ENCODE peak calls at places on chromosomes 3 and 15, in five cellular contexts. L, W, Y, V and Z are unnamed samples.

GRCh38 chr3:168021737-168022450 is 73.8 kb downstream of the GOLIM4 start:
- DNase-seq in L (no peak), V (no peak), W (no peak), Y (no peak), Z (no peak)

GRCh38 chr3:42778644-42779043 is 5.6 kb upstream of the CCDC13 start:
- DNase-seq in Y (no peak), L (no peak), W (no peak), V (peak; percentile 45), Z (peak; percentile 61)

GRCh38 chr15:57334257-57334656 is 42.0 kb upstream of the CGNL1 start:
- DNase-seq in Y (no peak), V (peak; percentile 55), L (no peak), W (no peak), Z (peak; percentile 75)

GRCh38 chr3:73546961-73547360 is 77.8 kb downstream of the PDZRN3 start:
- DNase-seq in L (no peak), W (no peak), Y (no peak), V (peak; percentile 98), Z (peak; percentile 45)

GRCh38 chr15:77815015-77815414 is 182.3 kb upstream of the LINGO1 start:
- DNase-seq in Y (no peak), L (no peak), W (no peak), V (no peak), Z (no peak)

GRCh38 chr15:68552773-68553172 is 26.0 kb upstream of the CORO2B start:
- DNase-seq in L (no peak), Y (no peak), V (peak; percentile 23), W (no peak), Z (peak; percentile 43)

GRCh38 chr3:157922614-157923013 is 183.6 kb downstream of the SHOX2 start:
- DNase-seq in V (no peak), L (no peak), W (no peak), Y (no peak), Z (no peak)

GRCh38 chr15:48109856-48110531 is 10.8 kb upstream of the SLC24A5 start:
- DNase-seq in V (no peak), W (no peak), Y (no peak), L (no peak), Z (no peak)

GRCh38 chr3:187986514-187986934 is 167.4 kb upstream of the LPP start:
- DNase-seq in V (peak; percentile 97), W (no peak), Y (no peak), L (no peak), Z (peak; percentile 93)

GRCh38 chr3:96813820-96814580 is 394 bp upstream of the EPHA6 start:
- DNase-seq in Y (peak; percentile 37), L (peak; percentile 28), W (no peak), V (peak; percentile 58), Z (peak; percentile 79)

GRCh38 chr15:82045179-82045891 is 483 bp downstream of the MEX3B start:
- DNase-seq in V (peak; percentile 60), L (peak; percentile 35), W (no peak), Y (peak; percentile 44), Z (peak; percentile 49)

GRCh38 chr3:14307953-14308352 is 94.5 kb upstream of the SLC6A6 start:
- DNase-seq in Y (no peak), W (no peak), V (no peak), L (no peak), Z (no peak)

GRCh38 chr15:78084359-78084750 is 6.8 kb upstream of the TBC1D2B start:
- DNase-seq in W (no peak), L (no peak), V (no peak), Y (no peak), Z (no peak)

GRCh38 chr15:96978937-96979473 is 648.5 kb downstream of the NR2F2 start:
- DNase-seq in Y (no peak), V (no peak), W (no peak), L (no peak), Z (no peak)

GRCh38 chr3:48536116-48536515 is 20.5 kb downstream of the PFKFB4 start:
- DNase-seq in W (no peak), V (no peak), L (no peak), Y (no peak), Z (no peak)

GRCh38 chr3:66253790-66254620 is 33.2 kb downstream of the SLC25A26 start:
- DNase-seq in L (no peak), V (peak; percentile 33), W (peak; percentile 32), Y (no peak), Z (no peak)

GRCh38 chr3:121883507-121883906 is 10.7 kb upstream of the SLC15A2 start:
- DNase-seq in V (peak; percentile 18), Y (no peak), L (no peak), W (peak; percentile 18), Z (no peak)

GRCh38 chr3:4722103-4722502 is 229.0 kb downstream of the ITPR1 start:
- DNase-seq in W (no peak), Y (no peak), L (peak; percentile 37), V (peak; percentile 83), Z (peak; percentile 28)

GRCh38 chr3:127182848-127183714 is 9.8 kb upstream of the PRR23E start:
- DNase-seq in Y (no peak), L (no peak), W (no peak), V (no peak), Z (no peak)

GRCh38 chr15:95591886-95592285 is 738.6 kb upstream of the NR2F2 start:
- DNase-seq in L (no peak), W (no peak), Y (no peak), V (peak; percentile 66), Z (no peak)

GRCh38 chr15:23081271-23081670 is 41.9 kb upstream of the TUBGCP5 start:
- DNase-seq in V (no peak), Y (no peak), L (no peak), W (no peak), Z (no peak)

GRCh38 chr3:125116311-125117069 is 60.7 kb upstream of the HEG1 start:
- DNase-seq in V (peak; percentile 88), W (no peak), L (peak; percentile 47), Y (no peak), Z (peak; percentile 91)

GRCh38 chr3:52062499-52062898 is 6.1 kb upstream of the DUSP7 start:
- DNase-seq in Y (no peak), V (peak; percentile 89), W (no peak), L (no peak), Z (peak; percentile 90)

GRCh38 chr15:98904466-98905048 is 103.0 kb downstream of the PGPEP1L start:
- DNase-seq in V (peak; percentile 65), Y (no peak), L (no peak), W (no peak), Z (peak; percentile 26)

GRCh38 chr15:76930831-76931396 is 635 bp upstream of the RCN2 start:
- DNase-seq in W (no peak), V (no peak), L (no peak), Y (no peak), Z (no peak)

GRCh38 chr15:78364233-78364632 is 24.1 kb downstream of the CRABP1 start:
- DNase-seq in L (no peak), W (no peak), Y (no peak), V (no peak), Z (peak; percentile 49)

GRCh38 chr3:170360916-170361315 is 3.4 kb downstream of the SKIL start:
- DNase-seq in W (no peak), V (peak; percentile 39), Y (no peak), L (no peak), Z (no peak)

GRCh38 chr3:83321891-83322290 is 1560.4 kb upstream of the GBE1 start:
- DNase-seq in V (peak; percentile 53), W (no peak), L (no peak), Y (no peak), Z (no peak)

GRCh38 chr15:90872481-90873184 is 4.2 kb downstream of the FURIN start:
- DNase-seq in Y (no peak), L (no peak), V (peak; percentile 86), W (no peak), Z (peak; percentile 42)

GRCh38 chr15:39191871-39192281 is 389.0 kb upstream of the THBS1 start:
- DNase-seq in V (peak; percentile 77), Y (no peak), W (no peak), L (no peak), Z (no peak)

GRCh38 chr3:71579934-71580318 is 3.6 kb downstream of the FOXP1 start:
- DNase-seq in Y (no peak), V (peak; percentile 84), L (no peak), W (no peak), Z (peak; percentile 44)
- H3K4me3 ChIP-seq in Y (peak overlapping the region; percentile 88), V (peak overlapping the region; percentile 25), L (peak overlapping the region; percentile 80), W (peak overlapping the region; percentile 84), Z (peak overlapping the region; percentile 69)

GRCh38 chr3:196163212-196163611 is 48.0 kb downstream of the ZDHHC19 start:
- DNase-seq in L (no peak), V (no peak), W (no peak), Y (no peak), Z (no peak)

GRCh38 chr3:196163687-196164493 is 47.3 kb downstream of the ZDHHC19 start:
- DNase-seq in W (no peak), L (peak; percentile 31), V (no peak), Y (peak; percentile 46), Z (no peak)

GRCh38 chr3:196165850-196166249 is 45.4 kb downstream of the ZDHHC19 start:
- DNase-seq in Y (no peak), W (no peak), L (no peak), V (no peak), Z (no peak)

GRCh38 chr3:196162679-196163078 is 48.5 kb downstream of the ZDHHC19 start:
- DNase-seq in L (no peak), V (no peak), W (no peak), Y (no peak), Z (no peak)

DNA sequence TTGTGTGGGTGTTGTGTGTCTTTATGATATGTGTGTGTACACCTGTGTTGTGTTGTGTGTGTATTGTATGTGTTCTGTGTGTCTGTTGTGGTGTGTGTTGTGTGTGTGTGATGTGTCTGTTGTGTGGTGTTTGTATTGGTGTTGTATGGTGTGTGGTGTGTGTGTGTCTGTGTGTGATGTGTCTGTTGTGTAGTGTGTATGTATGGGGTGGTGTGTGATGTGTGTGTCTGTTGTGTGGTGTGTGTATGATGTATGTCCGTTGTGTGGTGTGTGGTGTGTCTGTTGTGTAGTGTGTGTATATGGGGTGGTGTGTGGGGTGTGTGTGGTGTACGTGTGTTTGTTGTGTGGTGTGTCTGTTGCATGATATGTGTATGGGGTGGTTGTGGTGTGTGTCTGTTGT is 46.6 kb downstream of the ZDHHC19 start:
- DNase-seq in L (no peak), Y (no peak), W (no peak), V (no peak), Z (no peak)
- H3K9me3 ChIP-seq in L (no peaks in the 10 kb centered on the region), Y (no peaks in the 10 kb centered on the region), W (no peaks in the 10 kb centered on the region), V (no peaks in the 10 kb centered on the region), Z (no peaks in the 10 kb centered on the region)

GRCh38 chr15:66646799-66647198 is 55.2 kb upstream of the SMAD6 start:
- DNase-seq in Y (no peak), V (no peak), L (no peak), W (no peak), Z (no peak)
- H3K4me3 ChIP-seq in Y (no peak overlapping the region), V (no peak overlapping the region), L (no peak overlapping the region), W (no peak overlapping the region), Z (no peak overlapping the region)

GRCh38 chr3:76369170-76369569 is 583.8 kb upstream of the ZNF717 start:
- DNase-seq in W (no peak), L (no peak), V (peak; percentile 25), Y (no peak), Z (no peak)
- H3K9me3 ChIP-seq in W (no peaks in the 10 kb centered on the region), L (no peaks in the 10 kb centered on the region), V (no peaks in the 10 kb centered on the region), Y (no peaks in the 10 kb centered on the region), Z (no peaks in the 10 kb centered on the region)

DNA sequence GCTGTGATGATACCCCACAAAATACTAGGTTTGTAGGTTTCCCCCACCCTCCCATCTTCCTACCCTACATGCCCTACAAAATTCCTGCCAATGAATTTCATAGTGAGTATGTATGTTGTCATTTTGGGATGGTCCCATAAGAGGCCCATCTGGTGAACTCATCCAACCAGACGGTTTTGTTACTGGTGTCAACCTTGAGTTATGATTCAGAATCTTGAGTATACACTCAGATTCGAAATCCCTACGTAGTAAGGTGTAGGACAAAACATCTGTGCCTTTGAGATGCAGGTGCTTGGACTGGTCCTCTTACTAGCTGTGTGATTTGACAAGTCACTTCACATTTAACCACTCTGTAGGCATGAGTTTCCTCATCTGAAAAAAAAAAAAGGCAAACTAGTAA is 3.6 kb downstream of the SIAH2 start:
- DNase-seq in Y (no peak), L (no peak), W (no peak), V (no peak), Z (no peak)
- H3K4me3 ChIP-seq in Y (no peak overlapping the region), L (no peak overlapping the region), W (no peak overlapping the region), V (no peak overlapping the region), Z (no peak overlapping the region)